ENCODE peak calls at places on chromosomes 13 and 19, in nine cellular contexts. S, K, Q, Y, G, Z, E, C and F are unnamed samples.

GRCh38 chr13:49443327-49443688 is 556 bp downstream of the CAB39L start:
- DNase-seq in Z (peak), C (no peak), S (no peak), K (no peak), E (no peak), Q (peak), Y (no peak), G (no peak), F (peak)

GRCh38 chr19:49889687-49890348 is 6.9 kb downstream of the IL4I1 start:
- DNase-seq in C (peak), G (peak), Y (peak), Z (no peak), Q (peak), E (peak), S (no peak), K (peak), F (no peak)

GRCh38 chr19:14482112-14482941 is 7.2 kb upstream of the PTGER1 start:
- DNase-seq in E (no peak), C (no peak), Z (no peak), Y (no peak), Q (no peak), S (no peak), K (no peak), G (no peak), F (no peak)

GRCh38 chr19:48393559-48394330 is at the start of gene GRIN2D:
- DNase-seq in S (no peak), Y (peak), K (no peak), Q (no peak), Z (no peak), E (no peak), C (no peak), G (no peak), F (no peak)

GRCh38 chr13:97264663-97265062 is 42.5 kb downstream of the MBNL2 start:
- DNase-seq in C (no peak), Z (no peak), K (no peak), S (no peak), Y (no peak), E (no peak), Q (no peak), G (no peak), F (no peak)

GRCh38 chr19:50870417-50871089 is 2.7 kb upstream of the KLK2 start:
- DNase-seq in K (no peak), E (no peak), Z (no peak), Y (no peak), S (no peak), Q (no peak), C (no peak), G (no peak), F (no peak)

GRCh38 chr19:4379383-4380253 is 20.7 kb downstream of the SH3GL1 start:
- DNase-seq in K (peak), S (no peak), E (peak), G (peak), Y (no peak), C (no peak), Z (peak), Q (peak), F (peak)

GRCh38 chr13:96223231-96223630 is 133.3 kb downstream of the HS6ST3 start:
- DNase-seq in Y (no peak), Q (no peak), G (no peak), S (no peak), K (no peak), C (peak), E (no peak), Z (no peak), F (no peak)

GRCh38 chr13:45851171-45851889 is at the start of gene SIAH3:
- DNase-seq in E (no peak), Q (no peak), K (no peak), C (no peak), Y (no peak), Z (no peak), G (no peak), S (no peak), F (no peak)

GRCh38 chr19:3440082-3440481 is 40.2 kb downstream of the SMIM24 start:
- DNase-seq in K (no peak), Z (peak), C (peak), Q (peak), E (no peak), G (peak), Y (peak), S (no peak), F (peak)

GRCh38 chr13:93956416-93956815 is 523.1 kb downstream of the DCT start:
- DNase-seq in Z (no peak), S (no peak), G (no peak), E (no peak), C (no peak), Q (no peak), K (no peak), Y (no peak), F (no peak)

GRCh38 chr19:15702590-15702930 is 25.3 kb upstream of the OR10H2 start:
- DNase-seq in Q (peak), E (peak), S (no peak), K (peak), Z (peak), C (peak), G (peak), Y (peak), F (peak)

GRCh38 chr19:46951236-46951986 is 68.2 kb upstream of the NPAS1 start:
- DNase-seq in C (no peak), G (no peak), K (no peak), E (no peak), Q (no peak), Z (peak), S (no peak), Y (no peak), F (peak)

GRCh38 chr13:50156140-50156539 is 140.9 kb downstream of the KCNRG start:
- DNase-seq in E (no peak), Z (peak), S (no peak), K (no peak), G (no peak), Y (no peak), Q (no peak), C (no peak), F (no peak)

GRCh38 chr19:7595466-7596133 is at the start of gene CAMSAP3:
- DNase-seq in Y (no peak), Q (peak), E (no peak), Z (peak), K (peak), G (peak), C (no peak), S (no peak), F (peak)

GRCh38 chr13:85864963-85865530 is 65.8 kb upstream of the SLITRK6 start:
- DNase-seq in K (no peak), S (no peak), Y (no peak), G (no peak), Q (no peak), C (no peak), E (no peak), Z (peak), F (peak)

GRCh38 chr19:55674841-55675660 is at the start of gene EPN1:
- DNase-seq in E (peak), Y (peak), K (peak), G (peak), Z (peak), Q (peak), S (peak), C (peak), F (peak)

GRCh38 chr13:20528451-20528850 is 2.8 kb upstream of the CRYL1 start:
- DNase-seq in E (no peak), G (no peak), Y (no peak), Q (no peak), C (no peak), Z (no peak), K (no peak), S (no peak), F (no peak)

GRCh38 chr13:29429496-29429895 is 166.0 kb downstream of the SLC7A1 start:
- DNase-seq in G (no peak), Z (no peak), Q (no peak), C (no peak), S (no peak), E (no peak), Y (no peak), K (no peak), F (no peak)

GRCh38 chr13:25151626-25152025 is 20.5 kb downstream of the AMER2 start:
- DNase-seq in Y (no peak), C (no peak), K (no peak), E (no peak), G (no peak), Z (no peak), Q (no peak), S (no peak), F (no peak)

GRCh38 chr19:13890136-13890535 is 13.2 kb downstream of the NANOS3 start:
- DNase-seq in Y (no peak), C (no peak), K (no peak), S (no peak), Q (no peak), G (no peak), Z (no peak), E (no peak), F (no peak)

GRCh38 chr19:839146-839872 is 1.5 kb upstream of the PRTN3 start:
- DNase-seq in E (no peak), C (no peak), Y (no peak), G (no peak), K (no peak), Q (no peak), Z (no peak), S (no peak), F (no peak)

GRCh38 chr13:45367358-45367757 is 26.4 kb upstream of the TPT1 start:
- DNase-seq in S (no peak), Y (no peak), E (peak), Z (peak), Q (peak), G (peak), C (peak), K (no peak), F (peak)

GRCh38 chr13:47680752-47681151 is 320.3 kb downstream of the SUCLA2 start:
- DNase-seq in S (no peak), G (no peak), Q (no peak), K (no peak), C (no peak), Y (no peak), Z (peak), E (no peak), F (no peak)

GRCh38 chr19:55546822-55547614 is 1.7 kb upstream of the SBK3 start:
- DNase-seq in K (peak), S (no peak), E (peak), Y (peak), G (peak), Q (peak), Z (peak), C (peak), F (peak)

GRCh38 chr19:3135961-3136683 is at the start of gene GNA15:
- DNase-seq in E (no peak), C (no peak), Q (peak), Z (peak), G (peak), S (no peak), K (no peak), Y (peak), F (peak)

GRCh38 chr13:28429685-28430290 is 65.1 kb downstream of the FLT1 start:
- DNase-seq in C (no peak), Z (no peak), S (no peak), E (no peak), Q (no peak), G (no peak), Y (no peak), K (no peak), F (no peak)

GRCh38 chr13:50643055-50643454 is 200.4 kb downstream of the DLEU7 start:
- DNase-seq in Y (no peak), Q (no peak), C (no peak), K (no peak), S (no peak), E (no peak), G (no peak), Z (no peak), F (no peak)

GRCh38 chr13:114035583-114036501 is 62.0 kb upstream of the C13orf46 start:
- DNase-seq in K (no peak), Q (no peak), Z (no peak), S (no peak), C (peak), E (peak), Y (no peak), G (no peak), F (no peak)

GRCh38 chr13:31264146-31264545 is 64.4 kb downstream of the B3GLCT start:
- DNase-seq in Y (no peak), S (no peak), Q (no peak), E (no peak), Z (no peak), K (no peak), C (no peak), G (no peak), F (no peak)

GRCh38 chr13:100490692-100491091 is 97.9 kb downstream of the GGACT start:
- DNase-seq in Q (peak), G (no peak), S (no peak), Y (no peak), C (no peak), E (no peak), Z (no peak), K (no peak), F (peak)

GRCh38 chr13:49315036-49315565 is 67.4 kb downstream of the CDADC1 start:
- DNase-seq in Z (no peak), K (no peak), Q (no peak), C (no peak), E (no peak), Y (no peak), S (no peak), G (no peak), F (no peak)

GRCh38 chr13:100096526-100096925 is 7.6 kb downstream of the PCCA start:
- DNase-seq in Y (no peak), Q (no peak), Z (no peak), E (no peak), S (peak), K (no peak), G (no peak), C (no peak), F (no peak)

GRCh38 chr13:95301135-95301946 is at the start of gene ABCC4:
- DNase-seq in G (peak), S (peak), K (peak), C (peak), Y (peak), Q (peak), E (peak), Z (peak), F (peak)

GRCh38 chr19:11422163-11423068 is 3.3 kb upstream of the RGL3 start:
- DNase-seq in E (peak), K (peak), G (peak), Q (peak), Y (peak), C (peak), S (no peak), Z (peak), F (peak)

GRCh38 chr19:13118424-13119193 is 545 bp downstream of the NACC1 start:
- DNase-seq in C (peak), K (peak), S (no peak), Q (peak), E (peak), Y (peak), Z (peak), G (peak), F (peak)

GRCh38 chr13:41603917-41604316 is 146.6 kb downstream of the RGCC start:
- DNase-seq in Y (no peak), C (no peak), S (no peak), Q (no peak), Z (peak), K (no peak), G (no peak), E (no peak), F (peak)

GRCh38 chr13:43766766-43767165 is 20.0 kb downstream of the ENOX1 start:
- DNase-seq in Z (no peak), C (peak), G (no peak), E (no peak), S (no peak), K (no peak), Y (no peak), Q (no peak), F (no peak)

GRCh38 chr19:44051654-44052402 is at the start of gene ZNF223:
- DNase-seq in K (peak), G (peak), Q (peak), Z (peak), C (peak), Y (peak), E (peak), S (peak), F (peak)

DNA sequence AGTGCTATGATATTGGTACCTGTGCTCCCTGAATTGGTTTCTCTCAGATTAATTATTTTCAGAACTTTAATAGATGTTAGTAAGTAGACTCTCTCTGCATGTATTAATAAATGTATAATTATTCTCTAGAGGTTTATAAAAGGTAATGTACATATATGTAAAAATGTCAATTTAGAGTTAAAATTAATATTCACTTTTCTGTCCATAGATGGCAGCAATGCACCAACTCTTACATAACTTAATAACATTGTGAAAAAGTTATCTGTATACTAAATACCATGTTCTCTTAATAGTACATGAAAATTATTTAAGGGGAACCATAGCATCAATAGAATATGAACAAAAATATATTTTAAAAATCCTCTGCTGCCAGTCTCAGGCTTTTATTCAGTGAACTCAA is 515.0 kb upstream of the KLHL1 start:
- DNase-seq in Z (peak), Y (no peak), K (no peak), G (no peak), S (no peak), Q (no peak), C (no peak), E (no peak), F (no peak)
- TF ChIP-seq CTCF in Z (peak), Y (no peak), K (peak), G (no peak), S (peak), Q (no peak), C (peak), E (no peak), F (no peak)

GRCh38 chr19:18496167-18496979 is 25.5 kb downstream of the ELL start:
- DNase-seq in S (no peak), K (peak), G (peak), Z (peak), Y (no peak), Q (peak), C (peak), E (no peak), F (peak)
- TF ChIP-seq CTCF in S (no peak), K (no peak), G (no peak), Z (peak), Y (no peak), Q (no peak), C (no peak), E (no peak), F (no peak)

DNA sequence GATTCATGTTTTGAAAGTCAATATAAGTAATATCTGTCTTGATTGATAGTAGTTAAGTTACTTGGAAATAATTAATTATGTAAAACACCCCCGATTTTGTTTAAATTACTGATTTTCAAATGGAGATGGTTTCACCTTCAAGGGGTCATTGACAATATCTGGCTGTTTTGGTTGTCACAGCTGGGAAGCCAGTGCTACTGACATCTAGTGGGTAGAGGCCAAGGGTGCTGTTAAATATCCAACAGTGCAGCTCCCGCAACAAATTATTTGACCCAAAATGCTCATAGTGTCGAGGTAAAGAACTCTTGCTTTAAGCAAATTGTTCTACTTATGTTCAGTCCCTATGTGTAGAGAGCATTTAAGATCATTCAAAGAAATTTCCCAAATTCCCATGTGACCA is 50.6 kb upstream of the PCDH20 start:
- DNase-seq in Y (no peak), G (no peak), K (no peak), Q (no peak), C (no peak), S (no peak), E (no peak), Z (peak), F (no peak)
- TF ChIP-seq CTCF in Y (no peak), G (no peak), K (no peak), Q (no peak), C (peak), S (no peak), E (no peak), Z (no peak), F (no peak)

GRCh38 chr19:35513975-35514809 is 743 bp upstream of the DMKN start:
- DNase-seq in Z (peak), Y (no peak), G (no peak), K (no peak), Q (no peak), E (no peak), S (no peak), C (no peak), F (peak)
- TF ChIP-seq CTCF in Z (no peak), Y (no peak), G (no peak), K (no peak), Q (no peak), E (no peak), S (no peak), C (no peak), F (peak)

DNA sequence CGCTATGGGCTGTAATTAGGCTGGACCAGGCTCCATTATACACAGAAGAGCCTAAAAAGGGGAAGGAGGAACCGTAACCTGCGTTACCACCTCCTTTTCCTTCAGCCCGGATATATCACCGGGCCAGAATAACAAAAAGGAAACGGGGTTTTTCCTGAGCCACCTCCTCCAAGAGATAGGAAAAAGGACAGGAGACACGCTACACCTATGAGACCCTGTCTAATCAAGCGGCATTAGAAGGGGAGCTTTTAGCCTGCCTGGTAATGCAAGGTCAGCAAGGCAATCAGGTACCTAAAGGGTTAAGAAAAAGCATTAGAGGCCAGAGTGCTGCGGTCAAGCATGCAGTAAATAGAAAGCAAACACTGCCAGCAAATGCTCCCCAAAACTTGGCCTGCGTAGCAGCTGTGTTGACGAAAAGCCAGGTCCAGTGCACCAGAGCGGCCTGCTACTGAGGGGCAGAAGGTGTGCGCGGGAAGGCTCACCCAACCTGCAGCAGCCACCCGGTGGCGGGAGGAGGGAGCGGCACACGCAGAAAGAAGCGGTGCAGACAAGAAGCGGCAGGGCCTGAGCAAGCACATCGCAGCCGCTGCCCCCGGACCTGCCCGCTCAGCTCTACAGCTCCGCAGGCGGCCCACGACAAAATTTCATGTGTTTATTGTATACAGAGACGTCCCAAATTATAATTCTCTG is 1466.1 kb downstream of the UQCRFS1 start:
- DNase-seq in K (peak), E (no peak), Z (no peak), G (peak), Y (peak), C (peak), S (peak), Q (peak), F (peak)
- TF ChIP-seq CTCF in K (no peak), E (no peak), Z (no peak), G (no peak), Y (no peak), C (peak), S (peak), Q (no peak), F (no peak)

DNA sequence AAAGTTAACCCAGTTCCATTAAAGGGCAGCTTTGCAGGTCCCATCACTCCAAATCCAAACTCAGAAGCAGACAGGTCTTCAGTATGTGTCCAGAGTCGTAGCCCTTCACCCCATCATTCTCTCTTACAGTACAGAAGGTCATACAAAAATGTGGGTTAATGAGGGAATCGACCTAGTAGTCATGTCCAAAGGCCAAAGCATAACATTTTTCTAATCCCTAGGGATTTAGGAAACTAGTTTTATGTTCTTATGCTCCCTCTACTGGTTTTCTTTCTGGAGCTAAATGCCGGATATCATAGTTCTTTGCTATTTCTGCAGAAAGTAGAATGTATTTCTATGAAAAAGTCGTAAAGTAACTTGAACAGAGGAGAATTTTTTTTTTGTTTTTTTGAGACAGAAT is 72.2 kb downstream of the DHRS12 start:
- DNase-seq in C (no peak), E (no peak), Y (no peak), K (no peak), Z (peak), S (no peak), Q (no peak), G (no peak), F (no peak)
- TF ChIP-seq CTCF in C (peak), E (peak), Y (peak), K (peak), Z (no peak), S (peak), Q (no peak), G (no peak), F (no peak)

DNA sequence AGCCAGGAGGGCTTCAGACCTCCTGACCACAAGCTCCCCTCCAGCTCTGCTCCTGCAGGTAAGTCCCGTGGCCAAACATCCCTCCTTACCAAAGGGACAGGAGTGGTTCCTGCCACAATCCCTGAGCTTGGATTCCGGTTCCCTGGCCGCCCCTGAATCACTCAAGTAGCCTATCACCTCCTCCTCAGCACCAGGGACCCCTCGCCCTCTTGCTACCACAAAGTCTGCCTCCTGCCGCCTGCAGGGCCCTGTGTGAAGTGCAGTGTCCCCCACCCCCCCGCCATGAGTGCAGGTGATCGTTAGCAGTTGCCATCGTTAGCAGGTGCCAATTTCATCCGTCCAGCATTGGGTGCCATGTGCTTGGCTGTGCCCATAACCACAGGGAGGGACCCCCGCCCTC is 40.8 kb upstream of the RANBP3 start:
- DNase-seq in C (no peak), Y (no peak), S (no peak), Z (no peak), E (no peak), Q (no peak), K (no peak), G (no peak), F (no peak)
- TF ChIP-seq CTCF in C (no peak), Y (no peak), S (peak), Z (no peak), E (no peak), Q (no peak), K (no peak), G (no peak), F (no peak)